ENCODE peak calls at places on chromosome 20, in nine cellular contexts. H is PC-9; U is thyroid gland; A is MM.1S; M is adrenal gland; I is CD8-positive, alpha-beta T cell; X is heart right ventricle; Z is AG04450; Q is fibroblast of lung. R is an unnamed sample.

GRCh38 chr20:62069741-62070216 is 4.1 kb upstream of the TAF4 start:
- DNase-seq in H (no peak), U (no peak), A (no peak), M (peak), I (no peak), X (no peak), Z (no peak), Q (peak), R (no peak)

GRCh38 chr20:57263767-57264150 is 2.7 kb downstream of the BMP7 start:
- DNase-seq in H (no peak), U (no peak), A (no peak), M (no peak), I (no peak), X (no peak), Z (no peak), Q (no peak), R (no peak)

GRCh38 chr20:16747291-16747811 is 807 bp upstream of the OTOR start:
- DNase-seq in H (no peak), U (peak), A (no peak), M (no peak), I (no peak), X (no peak), Z (no peak), Q (no peak), R (no peak)

GRCh38 chr20:8361779-8362178 is 229.7 kb downstream of the PLCB1 start:
- DNase-seq in H (no peak), U (no peak), A (no peak), M (no peak), I (no peak), X (no peak), Z (no peak), Q (no peak), R (no peak)

GRCh38 chr20:4613184-4613583 is 108.5 kb upstream of the PRND start:
- DNase-seq in H (no peak), U (no peak), A (no peak), M (no peak), I (no peak), X (no peak), Z (no peak), Q (no peak), R (no peak)

GRCh38 chr20:32797160-32797468 is 22.6 kb upstream of the MAPRE1 start:
- DNase-seq in H (no peak), U (no peak), A (no peak), M (no peak), I (no peak), X (no peak), Z (peak), Q (peak), R (no peak)

GRCh38 chr20:9506337-9506821 is 8.0 kb upstream of the LAMP5 start:
- DNase-seq in H (no peak), U (peak), A (no peak), M (no peak), I (no peak), X (peak), Z (no peak), Q (no peak), R (no peak)

GRCh38 chr20:10438217-10438616 is 3.1 kb downstream of the SLX4IP start:
- DNase-seq in H (no peak), U (no peak), A (no peak), M (no peak), I (no peak), X (no peak), Z (no peak), Q (no peak), R (no peak)

GRCh38 chr20:32004963-32005362 is 5.3 kb upstream of the CCM2L start:
- DNase-seq in H (no peak), U (no peak), A (no peak), M (no peak), I (no peak), X (no peak), Z (no peak), Q (peak), R (no peak)

GRCh38 chr20:54004397-54004940 is 65.9 kb downstream of the BCAS1 start:
- DNase-seq in H (no peak), U (no peak), A (peak), M (no peak), I (no peak), X (no peak), Z (no peak), Q (no peak), R (no peak)

GRCh38 chr20:57087102-57087501 is 179.3 kb downstream of the BMP7 start:
- DNase-seq in H (peak), U (peak), A (no peak), M (no peak), I (no peak), X (no peak), Z (no peak), Q (no peak), R (no peak)

GRCh38 chr20:14963262-14963663 is 625.9 kb upstream of the FLRT3 start:
- DNase-seq in H (peak), U (no peak), A (no peak), M (no peak), I (no peak), X (no peak), Z (no peak), Q (no peak), R (no peak)

GRCh38 chr20:17870063-17870740 is 98.4 kb downstream of the SNX5 start:
- DNase-seq in H (no peak), U (no peak), A (no peak), M (no peak), I (no peak), X (peak), Z (no peak), Q (peak), R (no peak)

GRCh38 chr20:38591484-38592410 is 9.9 kb upstream of the ARHGAP40 start:
- DNase-seq in H (no peak), U (no peak), A (no peak), M (no peak), I (no peak), X (no peak), Z (no peak), Q (no peak), R (no peak)

GRCh38 chr20:48329676-48330644 is 497.8 kb downstream of the PREX1 start:
- DNase-seq in H (no peak), U (no peak), A (no peak), M (no peak), I (no peak), X (no peak), Z (no peak), Q (peak), R (no peak)

GRCh38 chr20:9590189-9590588 is 75.8 kb downstream of the LAMP5 start:
- DNase-seq in H (no peak), U (no peak), A (peak), M (no peak), I (no peak), X (no peak), Z (peak), Q (peak), R (no peak)

GRCh38 chr20:53609501-53610445 is 16.1 kb upstream of the ZNF217 start:
- DNase-seq in H (no peak), U (no peak), A (peak), M (peak), I (peak), X (peak), Z (no peak), Q (peak), R (peak)

GRCh38 chr20:14845199-14846160 is 508.1 kb upstream of the FLRT3 start:
- DNase-seq in H (peak), U (no peak), A (no peak), M (no peak), I (no peak), X (no peak), Z (no peak), Q (no peak), R (no peak)

GRCh38 chr20:58693226-58694006 is 816 bp downstream of the NPEPL1 start:
- DNase-seq in H (peak), U (peak), A (no peak), M (peak), I (no peak), X (peak), Z (no peak), Q (no peak), R (no peak)

GRCh38 chr20:4119854-4120209 is 104.5 kb upstream of the RNF24 start:
- DNase-seq in H (no peak), U (no peak), A (no peak), M (no peak), I (no peak), X (no peak), Z (no peak), Q (no peak), R (no peak)

GRCh38 chr20:63212393-63212730 is 3.6 kb downstream of the YTHDF1 start:
- DNase-seq in H (no peak), U (no peak), A (no peak), M (no peak), I (no peak), X (no peak), Z (no peak), Q (no peak), R (no peak)

GRCh38 chr20:51660741-51661608 is 107.2 kb downstream of the ATP9A start:
- DNase-seq in H (no peak), U (no peak), A (no peak), M (no peak), I (no peak), X (no peak), Z (peak), Q (peak), R (no peak)

GRCh38 chr20:53738039-53738944 is 144.7 kb upstream of the ZNF217 start:
- DNase-seq in H (peak), U (peak), A (peak), M (peak), I (no peak), X (peak), Z (peak), Q (peak), R (peak)

GRCh38 chr20:56158489-56158888 is 90.0 kb upstream of the MC3R start:
- DNase-seq in H (no peak), U (no peak), A (no peak), M (no peak), I (no peak), X (no peak), Z (no peak), Q (no peak), R (no peak)

GRCh38 chr20:31594558-31595379 is 10.3 kb upstream of the ID1 start:
- DNase-seq in H (peak), U (no peak), A (no peak), M (no peak), I (no peak), X (peak), Z (no peak), Q (no peak), R (no peak)

GRCh38 chr20:4812641-4813075 is 90.9 kb downstream of the PRND start:
- DNase-seq in H (no peak), U (no peak), A (no peak), M (no peak), I (peak), X (no peak), Z (no peak), Q (no peak), R (no peak)

GRCh38 chr20:40897177-40897700 is 131.4 kb upstream of the TOP1 start:
- DNase-seq in H (no peak), U (no peak), A (no peak), M (no peak), I (no peak), X (no peak), Z (peak), Q (peak), R (no peak)

GRCh38 chr20:61500791-61501321 is 248.8 kb downstream of the CDH4 start:
- DNase-seq in H (no peak), U (no peak), A (no peak), M (no peak), I (peak), X (no peak), Z (no peak), Q (peak), R (no peak)

GRCh38 chr20:51767018-51767866 is 948 bp downstream of the ATP9A start:
- DNase-seq in H (peak), U (peak), A (peak), M (peak), I (peak), X (peak), Z (no peak), Q (peak), R (no peak)

GRCh38 chr20:46206025-46206424 is 87.9 kb downstream of the CD40 start:
- DNase-seq in H (peak), U (no peak), A (no peak), M (peak), I (no peak), X (no peak), Z (no peak), Q (peak), R (peak)

GRCh38 chr20:30815577-30816181 is 441.8 kb upstream of the DEFB115 start:
- DNase-seq in H (no peak), U (no peak), A (no peak), M (no peak), I (no peak), X (no peak), Z (no peak), Q (no peak), R (no peak)

GRCh38 chr20:52062452-52063209 is 128.9 kb downstream of the ZFP64 start:
- DNase-seq in H (no peak), U (no peak), A (no peak), M (no peak), I (no peak), X (no peak), Z (no peak), Q (no peak), R (no peak)

GRCh38 chr20:4544765-4545164 is 176.9 kb upstream of the PRND start:
- DNase-seq in H (no peak), U (no peak), A (no peak), M (no peak), I (no peak), X (no peak), Z (peak), Q (peak), R (no peak)

GRCh38 chr20:56361888-56362287 is 3.1 kb downstream of the FAM210B start:
- DNase-seq in H (no peak), U (no peak), A (no peak), M (no peak), I (no peak), X (no peak), Z (no peak), Q (no peak), R (no peak)

GRCh38 chr20:56517641-56518040 is 6.9 kb upstream of the FAM209A start:
- DNase-seq in H (no peak), U (no peak), A (no peak), M (no peak), I (no peak), X (no peak), Z (no peak), Q (no peak), R (no peak)

GRCh38 chr20:56865055-56865454 is 235.9 kb downstream of the TFAP2C start:
- DNase-seq in H (no peak), U (no peak), A (no peak), M (no peak), I (no peak), X (no peak), Z (no peak), Q (no peak), R (no peak)

GRCh38 chr20:6579824-6580223 is 187.7 kb upstream of the BMP2 start:
- DNase-seq in H (no peak), U (no peak), A (no peak), M (no peak), I (no peak), X (no peak), Z (no peak), Q (no peak), R (no peak)

GRCh38 chr20:25399038-25399430 is 8.4 kb upstream of the ABHD12 start:
- DNase-seq in H (peak), U (peak), A (peak), M (peak), I (peak), X (no peak), Z (peak), Q (peak), R (peak)

GRCh38 chr20:58392286-58392685 is 3.3 kb downstream of the VAPB start:
- DNase-seq in H (no peak), U (no peak), A (no peak), M (no peak), I (no peak), X (no peak), Z (no peak), Q (no peak), R (no peak)

GRCh38 chr20:37456948-37457347 is 64.1 kb upstream of the NNAT start:
- DNase-seq in H (no peak), U (no peak), A (no peak), M (no peak), I (no peak), X (no peak), Z (no peak), Q (no peak), R (no peak)
- H3K27ac ChIP-seq in H (no peak), U (no peak), A (no peak), M (no peak), I (no peak), X (no peak), Z (no peak), Q (no peak), R (no peak)

GRCh38 chr20:12056836-12057235 is 139.1 kb downstream of the BTBD3 start:
- DNase-seq in H (no peak), U (no peak), A (no peak), M (no peak), I (no peak), X (no peak), Z (no peak), Q (no peak), R (no peak)

GRCh38 chr20:12053348-12053747 is 135.7 kb downstream of the BTBD3 start:
- DNase-seq in H (no peak), U (no peak), A (peak), M (no peak), I (no peak), X (no peak), Z (peak), Q (peak), R (no peak)

GRCh38 chr20:12051206-12052163 is 133.8 kb downstream of the BTBD3 start:
- DNase-seq in H (no peak), U (no peak), A (no peak), M (no peak), I (no peak), X (no peak), Z (no peak), Q (no peak), R (no peak)

GRCh38 chr20:12057778-12058177 is 140.1 kb downstream of the BTBD3 start:
- DNase-seq in H (no peak), U (no peak), A (no peak), M (no peak), I (no peak), X (no peak), Z (no peak), Q (no peak), R (no peak)

DNA sequence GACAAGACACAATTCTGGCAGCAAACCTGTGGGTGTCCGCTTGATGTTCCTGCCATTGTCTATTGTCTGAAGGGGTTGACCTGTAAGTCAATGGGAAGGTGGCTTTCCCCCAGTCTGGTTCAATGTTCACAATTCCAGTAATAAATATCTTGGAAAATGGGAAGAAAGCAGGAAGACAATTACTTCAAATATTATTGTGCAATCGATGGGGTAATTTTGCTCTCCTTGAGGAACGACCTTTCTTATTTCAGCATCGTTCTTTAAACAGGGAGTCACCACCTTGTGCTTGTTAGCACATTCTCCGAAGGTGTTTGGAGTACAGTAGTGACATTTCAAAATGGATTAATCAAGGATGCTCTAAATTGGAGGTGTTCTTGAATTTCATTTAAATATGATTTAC is 136.9 kb downstream of the BTBD3 start:
- DNase-seq in H (no peak), U (no peak), A (no peak), M (no peak), I (no peak), X (no peak), Z (no peak), Q (no peak), R (no peak)
- TF ChIP-seq CTCF in H (no peak), U (no peak), A (no peak), M (no peak), I (no peak), X (no peak), Z (no peak), Q (no peak), R (no peak)

GRCh38 chr20:60058869-60059268 is 100.6 kb downstream of the CDH26 start:
- DNase-seq in H (no peak), U (no peak), A (no peak), M (no peak), I (no peak), X (no peak), Z (no peak), Q (no peak), R (no peak)
- H3K27ac ChIP-seq in H (no peak), U (no peak), A (no peak), M (no peak), I (peak), X (no peak), Z (no peak), Q (no peak), R (no peak)

DNA sequence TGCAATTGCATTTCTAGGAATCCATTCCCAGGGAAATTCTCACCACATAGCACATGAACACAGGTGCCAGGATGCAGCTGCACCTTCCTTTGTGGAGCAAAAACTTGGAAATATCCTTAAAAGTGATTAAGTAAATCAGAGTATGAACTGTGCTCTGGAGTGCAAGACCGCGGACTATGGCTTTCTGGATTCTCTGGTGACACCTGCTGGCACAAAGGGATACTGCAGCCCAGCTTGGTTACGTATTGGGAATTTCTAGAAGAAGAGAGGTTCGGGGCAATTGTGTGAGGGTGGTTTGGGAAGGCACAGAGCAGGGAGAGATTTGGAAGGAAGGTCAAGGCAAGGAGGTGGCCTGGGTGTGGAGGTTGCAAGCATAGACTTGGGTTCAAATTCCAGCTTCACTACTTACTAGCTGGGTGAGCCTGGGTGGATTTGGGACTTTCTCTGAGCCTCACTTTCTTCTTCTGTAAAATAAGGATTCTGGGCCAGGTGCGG is 15.9 kb upstream of the PEDS1 start:
- DNase-seq in H (peak), U (peak), A (peak), M (peak), I (peak), X (peak), Z (peak), Q (peak), R (peak)
- TF ChIP-seq CTCF in H (peak), U (peak), A (peak), M (peak), I (peak), X (peak), Z (peak), Q (peak), R (peak)

GRCh38 chr20:44894959-44895358 is 9.5 kb downstream of the YWHAB start:
- DNase-seq in H (no peak), U (no peak), A (no peak), M (no peak), I (no peak), X (no peak), Z (no peak), Q (no peak), R (no peak)

GRCh38 chr20:44900231-44900854 is 9.5 kb upstream of the PABPC1L start:
- DNase-seq in H (no peak), U (no peak), A (no peak), M (no peak), I (no peak), X (no peak), Z (no peak), Q (no peak), R (no peak)

GRCh38 chr20:44901972-44902371 is 7.9 kb upstream of the PABPC1L start:
- DNase-seq in H (no peak), U (no peak), A (no peak), M (no peak), I (no peak), X (no peak), Z (no peak), Q (peak), R (no peak)

GRCh38 chr20:44896583-44896982 is 11.1 kb downstream of the YWHAB start:
- DNase-seq in H (no peak), U (no peak), A (no peak), M (no peak), I (no peak), X (no peak), Z (no peak), Q (peak), R (no peak)

GRCh38 chr20:44897133-44897532 is 11.6 kb downstream of the YWHAB start:
- DNase-seq in H (no peak), U (no peak), A (no peak), M (no peak), I (no peak), X (no peak), Z (no peak), Q (no peak), R (no peak)
- H3K27ac ChIP-seq in H (no peak), U (no peak), A (no peak), M (no peak), I (no peak), X (no peak), Z (no peak), Q (no peak), R (no peak)

GRCh38 chr20:23142162-23143050 is 56.3 kb upstream of the CD93 start:
- DNase-seq in H (no peak), U (peak), A (no peak), M (no peak), I (no peak), X (no peak), Z (no peak), Q (no peak), R (no peak)
- TF ChIP-seq CTCF in H (no peak), U (no peak), A (no peak), M (no peak), I (no peak), X (no peak), Z (no peak), Q (no peak), R (no peak)

R was measured in Panc1.